ENCODE peak calls at places on chromosomes 7 and 10, in eight cellular contexts. W, I, A, K, L, Q, M and X are unnamed samples. For H3K9me3, the result is how much of the 10 kb centered on the place peaks cover.

GRCh38 chr10:5622586-5622985 is 43.8 kb downstream of the ASB13 start:
- DNase-seq in Q (peak), A (peak), L (no peak), K (no peak), M (no peak), I (no peak), W (no peak), X (no peak)

GRCh38 chr7:35700327-35700726 is 5.4 kb upstream of the HERPUD2 start:
- DNase-seq in A (no peak), Q (no peak), W (no peak), M (no peak), I (no peak), L (no peak), K (no peak), X (no peak)

GRCh38 chr7:86926732-86927131 is 132.7 kb downstream of the ELAPOR2 start:
- DNase-seq in M (peak), I (no peak), W (peak), K (peak), L (no peak), Q (peak), A (peak), X (no peak)

GRCh38 chr10:121927361-121927840 is 430 bp downstream of the ATE1 start:
- DNase-seq in K (peak), I (peak), L (peak), W (peak), M (no peak), Q (peak), A (peak), X (no peak)

GRCh38 chr10:43160067-43160918 is 22.0 kb downstream of the CSGALNACT2 start:
- DNase-seq in L (no peak), I (no peak), K (no peak), M (no peak), W (no peak), Q (peak), A (peak), X (no peak)

GRCh38 chr7:115043605-115044004 is 121.7 kb downstream of the MDFIC start:
- DNase-seq in W (no peak), M (no peak), I (no peak), K (no peak), Q (no peak), A (no peak), L (no peak), X (no peak)

GRCh38 chr10:57823398-57823797 is 444.3 kb downstream of the IPMK start:
- DNase-seq in K (no peak), L (no peak), I (no peak), M (no peak), Q (no peak), A (no peak), W (no peak), X (no peak)

GRCh38 chr10:79004311-79004710 is 64.5 kb upstream of the ZMIZ1 start:
- DNase-seq in L (no peak), W (no peak), M (no peak), Q (peak), K (no peak), I (no peak), A (no peak), X (no peak)

GRCh38 chr10:113753020-113753692 is 1.7 kb downstream of the PLEKHS1 start:
- DNase-seq in I (peak), A (peak), W (peak), L (no peak), M (no peak), K (no peak), Q (peak), X (no peak)

GRCh38 chr7:51269911-51270310 is 46.7 kb downstream of the COBL start:
- DNase-seq in Q (no peak), L (no peak), W (no peak), K (no peak), M (no peak), A (no peak), I (no peak), X (no peak)

GRCh38 chr10:70737250-70737649 is 47.9 kb downstream of the TBATA start:
- DNase-seq in M (no peak), L (no peak), W (no peak), I (no peak), A (no peak), Q (no peak), K (no peak), X (no peak)

GRCh38 chr7:130961128-130961601 is 227.2 kb upstream of the KLF14 start:
- DNase-seq in K (no peak), Q (no peak), I (peak), M (peak), L (no peak), A (peak), W (no peak), X (no peak)

GRCh38 chr10:121830101-121830500 is 97.7 kb downstream of the ATE1 start:
- DNase-seq in Q (no peak), M (no peak), A (no peak), W (no peak), K (no peak), L (no peak), I (no peak), X (no peak)

GRCh38 chr7:70833726-70834125 is 298.2 kb upstream of the GALNT17 start:
- DNase-seq in I (no peak), K (no peak), A (peak), M (no peak), L (no peak), W (no peak), Q (peak), X (no peak)

GRCh38 chr7:102426268-102427031 is 6.9 kb upstream of the ORAI2 start:
- DNase-seq in I (peak), A (no peak), W (no peak), K (no peak), L (no peak), M (peak), Q (no peak), X (no peak)

DNA sequence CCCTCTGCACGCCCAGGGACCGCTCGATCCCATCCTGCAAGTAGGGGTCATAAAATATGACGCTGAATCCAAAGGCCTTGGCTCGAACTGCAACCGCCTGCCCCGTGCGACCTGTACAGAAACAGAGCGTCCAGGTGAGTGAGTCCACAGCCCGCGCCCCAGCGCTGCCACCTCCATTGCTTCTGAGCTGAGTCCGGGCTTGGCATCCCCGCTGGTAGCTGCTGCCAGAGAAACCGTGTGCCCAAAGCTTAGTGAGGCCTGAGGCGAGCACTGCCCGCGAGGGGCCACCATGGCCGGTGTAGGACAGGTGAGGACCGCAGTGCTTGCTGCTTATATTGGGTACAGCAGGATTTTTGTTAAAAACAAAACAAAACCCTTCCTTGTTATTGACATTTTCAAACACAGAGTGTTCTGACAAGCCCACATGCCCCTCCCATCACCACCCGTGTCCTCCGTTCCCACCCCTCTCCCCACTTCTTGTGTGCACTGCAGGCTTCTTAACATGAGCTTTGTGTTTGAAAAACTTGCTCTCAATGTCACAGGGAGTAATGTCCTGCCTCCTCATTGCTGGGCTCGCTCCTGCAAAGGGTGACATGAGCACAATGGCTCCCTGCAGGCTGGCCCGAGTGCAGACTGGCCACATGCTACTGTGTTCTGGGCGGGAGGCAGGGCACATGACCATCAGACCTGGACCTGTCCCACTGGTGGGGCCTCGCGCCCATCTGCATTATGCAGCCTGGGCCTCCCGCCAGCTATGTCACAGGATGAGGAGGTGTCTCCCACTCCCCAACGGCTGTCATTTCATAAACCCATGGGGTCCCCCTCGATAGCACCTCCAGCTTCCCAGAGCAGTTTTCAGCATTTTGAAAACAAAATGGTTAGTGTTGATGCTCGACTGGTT is 52.9 kb downstream of the ZRANB1 start:
- DNase-seq in A (no peak), K (no peak), I (no peak), Q (no peak), L (peak), M (no peak), W (peak), X (no peak)
- H3K27ac ChIP-seq in A (no peak), K (no peak), I (no peak), Q (no peak), L (no peak), M (no peak), W (no peak), X (no peak)

GRCh38 chr7:158039270-158039669 is 548.4 kb downstream of the PTPRN2 start:
- DNase-seq in I (no peak), K (no peak), W (no peak), Q (no peak), L (no peak), M (no peak), A (no peak), X (no peak)

GRCh38 chr7:158043461-158044155 is 544.0 kb downstream of the PTPRN2 start:
- DNase-seq in K (no peak), M (no peak), W (peak), Q (no peak), A (no peak), L (no peak), I (no peak), X (no peak)

GRCh38 chr7:158040199-158040598 is 547.4 kb downstream of the PTPRN2 start:
- DNase-seq in I (no peak), W (no peak), M (no peak), L (no peak), A (no peak), K (no peak), Q (no peak), X (no peak)

GRCh38 chr7:158044156-158044823 is 543.3 kb downstream of the PTPRN2 start:
- DNase-seq in L (no peak), K (no peak), A (no peak), M (no peak), I (no peak), W (no peak), Q (no peak), X (no peak)

GRCh38 chr7:158042156-158042880 is 545.3 kb downstream of the PTPRN2 start:
- DNase-seq in M (no peak), W (no peak), I (no peak), L (no peak), K (no peak), Q (no peak), A (no peak), X (no peak)
- H3K9me3 ChIP-seq in M (under half), W (under half), I (under half), L (under half), K (under half), Q (under half), A (under half), X (under half)

DNA sequence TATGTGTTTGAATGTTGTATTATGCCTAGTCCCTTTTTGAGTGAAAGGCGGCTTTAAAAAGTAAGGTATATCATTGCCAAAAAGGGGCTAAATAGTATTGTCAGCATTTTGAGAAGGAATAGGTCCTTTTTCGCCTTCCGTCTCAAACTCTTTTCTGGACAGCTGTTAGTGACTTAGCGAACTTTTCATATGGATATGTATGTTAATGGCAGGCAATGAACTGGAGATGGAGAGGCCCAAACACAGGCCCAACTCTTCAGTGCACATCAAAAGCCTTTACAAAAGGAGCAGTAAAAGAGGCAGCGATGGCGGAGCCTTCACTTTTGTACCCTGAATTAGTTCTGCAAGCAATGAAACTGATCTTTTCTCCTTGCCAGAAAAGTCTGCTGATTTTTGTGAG is 243.6 kb upstream of the SP8 start:
- DNase-seq in I (no peak), W (no peak), K (no peak), L (no peak), A (no peak), Q (no peak), M (no peak), X (no peak)
- H3K4me3 ChIP-seq in I (no peak), W (no peak), K (no peak), L (no peak), A (no peak), Q (no peak), M (no peak), X (no peak)

GRCh38 chr7:143431109-143431508 is 12.1 kb upstream of the TAS2R60 start:
- DNase-seq in I (no peak), W (no peak), A (no peak), Q (no peak), K (no peak), M (no peak), L (no peak), X (no peak)

GRCh38 chr7:143426479-143427142 is 16.6 kb upstream of the TAS2R60 start:
- DNase-seq in M (no peak), L (no peak), K (peak), Q (no peak), I (no peak), W (no peak), A (no peak), X (no peak)

GRCh38 chr7:143433759-143434158 is 9.5 kb upstream of the TAS2R60 start:
- DNase-seq in I (no peak), K (no peak), M (no peak), A (no peak), L (no peak), Q (no peak), W (no peak), X (no peak)

GRCh38 chr7:143434660-143435059 is 8.6 kb upstream of the TAS2R60 start:
- DNase-seq in A (peak), W (no peak), M (no peak), L (peak), I (peak), Q (peak), K (no peak), X (no peak)

DNA sequence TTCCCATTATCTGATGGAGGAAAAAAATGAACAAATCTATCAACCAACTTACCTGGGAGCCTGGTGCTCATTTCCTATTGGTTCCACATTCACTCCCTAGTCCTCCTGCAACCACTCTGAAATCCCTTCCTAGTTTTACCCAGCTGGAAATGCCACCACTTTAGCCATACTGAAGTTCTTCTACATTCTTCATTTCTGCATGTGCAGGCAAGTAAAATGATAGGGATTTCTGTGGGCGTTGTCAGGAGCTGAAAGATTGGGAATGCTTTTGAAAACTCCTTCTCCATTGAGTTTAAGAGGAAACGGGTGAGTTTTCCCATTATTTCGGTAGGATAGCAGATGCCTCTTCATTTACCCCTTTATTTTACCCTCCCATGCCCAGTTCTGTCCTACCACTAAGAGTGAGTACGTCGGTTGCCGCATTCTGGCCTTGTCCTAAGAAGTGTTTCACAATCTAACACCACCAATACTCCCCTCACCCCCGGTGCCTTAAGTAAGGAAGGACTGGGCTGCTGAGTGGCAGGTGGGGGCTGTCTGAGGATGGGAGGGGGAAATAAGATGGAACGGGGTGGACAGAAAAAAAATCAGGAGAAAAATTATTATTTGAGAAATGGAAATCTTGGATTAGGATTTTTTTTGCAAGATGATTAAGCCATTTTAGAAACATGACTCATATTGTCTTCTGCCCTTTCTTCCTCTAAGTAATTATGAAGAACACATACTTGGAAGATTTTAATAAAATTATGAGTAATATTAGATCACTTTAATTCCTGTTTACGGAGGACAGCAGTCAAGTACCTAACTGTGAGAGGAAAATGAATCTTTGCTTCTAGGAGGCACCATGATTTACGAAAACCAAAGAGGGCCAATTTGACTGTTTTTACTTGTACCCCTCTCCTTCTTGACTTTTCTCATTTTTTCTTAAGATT is 13.2 kb upstream of the TAS2R60 start:
- DNase-seq in L (no peak), Q (peak), I (no peak), A (peak), W (no peak), K (no peak), M (no peak), X (no peak)
- H3K27ac ChIP-seq in L (no peak), Q (peak), I (no peak), A (no peak), W (no peak), K (no peak), M (no peak), X (no peak)